ENCODE peak calls at places on chromosomes 5 and 9, in ten cellular contexts. P is stimulated activated naive CD8-positive, alpha-beta T cell treated with anti-CD3 and anti-CD28 coated beads, Interleukin-15, amount 100 ng/mL, for 72 hours; L is NCI-H748 treated with DMSO at 0.1 percent for 48 hours; M is MCF 10A; H is stimulated activated CD8-positive, alpha-beta memory T cell treated with anti-CD3 and anti-CD28 coated beads, Interleukin-15, amount 100 ng/mL, for 24 hours; G is stimulated activated naive CD4-positive, alpha-beta T cell treated with Interleukin-2 at 50 U/mL for 16 hours; E is activated T-cell treated with anti-CD3 and anti-CD28 coated beads for 1 hour; U is GM18507; R is HS-27A; T is SHP77. Y is an unnamed sample.

GRCh38 chr5:33892419-33893151 is 795 bp upstream of the ADAMTS12 start:
- DNase-seq in P (no peak), L (no peak), M (peak), H (no peak), G (no peak), E (no peak), U (no peak), R (peak), T (no peak), Y (no peak)

GRCh38 chr5:151151793-151152192 is 5.8 kb downstream of the ANXA6 start:
- DNase-seq in P (peak), L (no peak), M (no peak), H (no peak), G (peak), E (no peak), U (no peak), R (no peak), T (no peak), Y (no peak)

GRCh38 chr9:89172398-89172797 is 6.2 kb downstream of the SHC3 start:
- DNase-seq in P (no peak), L (no peak), M (no peak), H (no peak), G (no peak), E (no peak), U (no peak), R (no peak), T (no peak), Y (no peak)

GRCh38 chr5:125890387-125890955 is 532.7 kb upstream of the GRAMD2B start:
- DNase-seq in P (no peak), L (no peak), M (peak), H (no peak), G (no peak), E (no peak), U (no peak), R (no peak), T (no peak), Y (no peak)

GRCh38 chr5:3432135-3432534 is 163.5 kb upstream of the IRX1 start:
- DNase-seq in P (no peak), L (no peak), M (no peak), H (no peak), G (no peak), E (no peak), U (no peak), R (no peak), T (no peak), Y (no peak)

GRCh38 chr9:98010450-98010849 is 27.3 kb downstream of the ANP32B start:
- DNase-seq in P (no peak), L (no peak), M (peak), H (no peak), G (no peak), E (no peak), U (no peak), R (no peak), T (peak), Y (no peak)

GRCh38 chr5:157022002-157022401 is 36.9 kb downstream of the HAVCR1 start:
- DNase-seq in P (no peak), L (no peak), M (no peak), H (no peak), G (no peak), E (no peak), U (no peak), R (no peak), T (no peak), Y (no peak)

GRCh38 chr5:14374100-14374499 is 207.5 kb upstream of the OTULINL start:
- DNase-seq in P (no peak), L (no peak), M (no peak), H (no peak), G (no peak), E (no peak), U (no peak), R (no peak), T (no peak), Y (no peak)

GRCh38 chr5:78805474-78806124 is 157.0 kb upstream of the LHFPL2 start:
- DNase-seq in P (no peak), L (no peak), M (no peak), H (no peak), G (no peak), E (no peak), U (no peak), R (no peak), T (no peak), Y (no peak)

GRCh38 chr5:150593593-150593992 is 46.9 kb upstream of the SYNPO start:
- DNase-seq in P (no peak), L (no peak), M (no peak), H (no peak), G (no peak), E (no peak), U (no peak), R (no peak), T (no peak), Y (no peak)

GRCh38 chr9:105993051-105993854 is 298.9 kb downstream of the TMEM38B start:
- DNase-seq in P (no peak), L (no peak), M (no peak), H (no peak), G (no peak), E (no peak), U (no peak), R (no peak), T (peak), Y (no peak)